ENCODE peak calls at places on chromosomes 4 and X, in six cellular contexts. K, X, V, C, D and J are unnamed samples. For H3K4me1, the result is how much of the 10 kb centered on the place peaks cover.

GRCh38 chr4:123649248-123649643 is 252.7 kb downstream of the SPRY1 start:
- ATAC-seq in V (no peak), D (peak), C (no peak), X (no peak), K (no peak), J (no peak)

GRCh38 chrX:139881130-139881529 is 51.7 kb downstream of the ATP11C start:
- ATAC-seq in V (peak), D (no peak), C (no peak), X (peak), K (peak), J (no peak)

GRCh38 chr4:8221985-8222384 is 22.9 kb downstream of the SH3TC1 start:
- ATAC-seq in D (no peak), C (no peak), K (no peak), V (no peak), X (no peak), J (no peak)

GRCh38 chr4:81131563-81131962 is 83.5 kb downstream of the PRKG2 start:
- ATAC-seq in K (no peak), C (no peak), D (no peak), V (no peak), X (no peak), J (no peak)

GRCh38 chr4:15918484-15919129 is 19.9 kb downstream of the FGFBP1 start:
- ATAC-seq in X (no peak), C (no peak), V (no peak), D (no peak), K (no peak), J (no peak)

GRCh38 chr4:38328963-38329729 is 334.9 kb upstream of the KLF3 start:
- ATAC-seq in K (no peak), C (no peak), X (peak), V (no peak), D (no peak), J (no peak)

GRCh38 chr4:83216856-83217683 is 67.5 kb downstream of the COQ2 start:
- ATAC-seq in V (no peak), K (no peak), X (no peak), D (no peak), C (no peak), J (no peak)

GRCh38 chrX:57232658-57233360 is 53.7 kb upstream of the FAAH2 start:
- ATAC-seq in D (no peak), X (no peak), V (no peak), K (no peak), C (no peak), J (no peak)

GRCh38 chrX:10450229-10450958 is 170.0 kb downstream of the MID1 start:
- ATAC-seq in X (no peak), K (peak), D (peak), V (peak), C (no peak), J (no peak)

DNA sequence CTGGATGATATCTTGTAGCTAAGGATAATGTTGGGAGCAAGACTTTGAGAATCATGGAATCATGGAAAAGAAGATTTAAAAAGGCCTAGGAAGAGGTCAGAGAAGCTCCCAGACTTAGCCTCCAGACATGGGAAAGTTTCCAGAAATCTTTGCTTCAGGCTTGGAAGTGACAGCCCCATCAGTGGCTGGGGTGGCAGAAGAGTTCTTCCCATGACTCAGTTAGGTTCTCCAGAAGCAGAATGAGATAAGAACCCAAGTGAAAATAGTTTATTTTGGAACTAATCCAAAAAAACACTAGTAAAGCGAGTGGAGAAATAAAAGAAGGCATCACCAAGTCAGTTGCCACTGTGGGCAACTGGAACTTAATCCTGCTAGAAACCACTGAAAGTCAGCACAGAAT is 506.9 kb downstream of the MID1IP1 start:
- ATAC-seq in V (no peak), K (no peak), C (no peak), X (no peak), D (no peak), J (no peak)
- H3K4me1 ChIP-seq in V (under half), K (under half), C (under half), X (under half), D (under half), J (under half)

DNA sequence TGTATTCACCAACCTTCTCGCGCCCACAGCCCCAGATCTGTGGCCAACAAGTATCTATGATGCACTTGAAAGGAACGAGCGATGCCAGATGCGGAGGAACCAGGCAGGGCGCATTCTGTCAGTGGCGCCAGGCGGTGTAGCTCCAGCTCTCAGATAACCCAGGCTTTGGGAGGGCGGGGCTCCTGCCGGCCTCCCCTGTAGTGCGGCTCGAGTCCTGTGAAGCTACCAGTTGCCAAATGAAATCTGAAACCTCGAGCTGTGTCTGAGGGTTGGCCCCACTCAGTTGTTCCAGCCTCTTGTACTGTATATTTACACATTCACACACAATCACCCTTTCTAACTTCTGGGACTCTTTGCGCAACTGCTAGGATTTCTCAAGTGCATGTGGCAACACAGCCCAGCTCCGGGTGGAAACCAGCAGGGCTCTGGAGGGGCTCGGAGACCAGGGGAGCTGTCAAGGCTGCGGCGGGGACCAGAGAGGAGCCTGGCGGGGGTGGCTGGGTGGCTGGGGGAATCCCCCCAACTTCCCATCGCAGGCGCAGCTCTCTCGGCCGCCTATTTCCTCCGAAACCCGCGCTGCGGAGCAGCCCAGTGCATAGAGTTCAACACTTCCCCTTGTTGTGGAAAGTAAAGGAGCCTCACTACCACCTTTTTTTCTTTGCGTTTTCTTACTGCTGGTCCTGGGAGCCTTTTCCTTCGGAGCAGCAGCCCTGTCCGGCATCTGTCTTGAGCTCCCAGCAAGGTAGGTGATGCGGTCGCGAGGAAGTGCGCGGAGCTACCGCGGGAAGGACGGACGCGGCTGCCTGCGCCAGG is at the start of gene ARHGAP24:
- ATAC-seq in X (peak), D (peak), V (peak), C (peak), K (peak), J (peak)
- TF ChIP-seq POLR2A in X (no peak), D (no peak), V (no peak), C (no peak), K (no peak), J (no peak)

GRCh38 chrX:76957485-76957884 is 489.7 kb upstream of the FGF16 start:
- ATAC-seq in V (no peak), K (no peak), C (no peak), D (no peak), X (no peak), J (no peak)
- H3K4me1 ChIP-seq in V (under half), K (under half), C (under half), D (under half), X (under half), J (under half)

GRCh38 chrX:154762529-154763296 is at the start of gene DKC1:
- ATAC-seq in K (peak), D (peak), V (peak), X (peak), C (peak), J (peak)
- TF ChIP-seq POLR2A in K (peak), D (peak), V (no peak), X (peak), C (peak), J (no peak)

GRCh38 chr4:165609653-165610052 is 230.8 kb downstream of the CPE start:
- ATAC-seq in X (no peak), K (no peak), C (no peak), V (no peak), D (no peak), J (no peak)
- H3K4me1 ChIP-seq in X (under half), K (under half), C (under half), V (under half), D (under half), J (under half)

DNA sequence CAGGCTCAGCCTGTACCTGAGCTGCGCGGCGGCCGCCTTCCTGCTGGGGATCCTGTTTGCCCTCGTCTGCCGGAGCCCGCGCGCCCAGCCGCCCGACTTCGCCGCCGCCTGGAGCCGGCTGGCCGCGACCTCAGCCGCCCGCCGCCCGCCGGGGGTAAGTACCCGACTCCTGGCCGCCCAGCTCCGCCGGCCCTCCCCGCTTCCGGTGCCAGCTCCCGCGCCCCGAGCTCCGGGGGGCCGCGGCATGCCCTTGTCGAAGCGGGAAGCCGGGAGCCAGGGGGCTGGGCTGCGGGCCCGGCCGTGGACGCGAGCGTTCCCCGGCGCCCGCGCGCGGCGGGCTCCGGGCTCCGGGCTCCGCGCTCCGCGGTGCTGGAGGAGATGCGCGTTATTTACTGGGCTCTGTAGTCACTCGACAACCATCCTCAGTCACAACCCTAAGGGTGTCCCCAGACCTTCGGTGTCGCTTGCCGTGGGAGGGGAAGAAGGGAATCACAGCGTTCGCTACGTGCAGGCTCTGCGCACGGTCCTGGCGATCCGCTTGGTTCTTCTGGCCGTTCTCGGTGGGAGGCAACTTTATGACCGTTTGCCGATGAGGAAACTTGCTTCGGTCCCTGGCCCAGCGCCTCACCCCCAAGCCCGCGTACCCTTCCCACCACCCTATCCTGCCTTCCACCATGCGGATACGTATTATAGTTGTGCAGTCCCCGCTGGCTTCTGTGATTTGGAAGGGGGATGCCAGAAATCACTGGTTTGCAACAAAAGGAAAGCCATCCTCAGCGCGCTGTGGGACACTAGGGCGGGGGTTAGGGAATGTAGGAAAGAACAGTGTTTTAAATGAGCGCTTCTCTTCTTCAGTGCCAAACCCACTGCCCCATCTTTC is 944 bp downstream of the SNX25 start:
- ATAC-seq in C (peak), X (peak), D (peak), K (peak), V (peak), J (peak)
- TF ChIP-seq POLR2A in C (peak), X (no peak), D (no peak), K (peak), V (no peak), J (no peak)